ENCODE peak calls at places on chromosome 18, in five cellular contexts. X, N, R, I and O are unnamed samples.

GRCh38 chr18:32753656-32754221 is 19.1 kb downstream of the KLHL14 start:
- DNase-seq in X (no peak), N (no peak), R (no peak), I (no peak), O (no peak)

GRCh38 chr18:56256659-56257058 is 381.7 kb downstream of the TXNL1 start:
- DNase-seq in X (no peak), N (no peak), R (no peak), I (no peak), O (no peak)

GRCh38 chr18:55111271-55111670 is 152.0 kb upstream of the CCDC68 start:
- DNase-seq in X (no peak), N (no peak), R (no peak), I (no peak), O (no peak)

GRCh38 chr18:59446012-59446411 is 86.9 kb upstream of the LMAN1 start:
- DNase-seq in X (peak; percentile 49), N (no peak), R (no peak), I (no peak), O (no peak)

GRCh38 chr18:26745288-26745975 is 120.1 kb downstream of the AQP4 start:
- DNase-seq in X (no peak), N (no peak), R (no peak), I (no peak), O (no peak)

GRCh38 chr18:32424696-32425095 is 46.0 kb downstream of the GAREM1 start:
- DNase-seq in X (no peak), N (no peak), R (no peak), I (no peak), O (no peak)

GRCh38 chr18:63132819-63133200 is 186.8 kb downstream of the BCL2 start:
- DNase-seq in X (peak; percentile 13), N (no peak), R (no peak), I (no peak), O (no peak)

GRCh38 chr18:38307919-38308318 is 742.3 kb upstream of the CELF4 start:
- DNase-seq in X (no peak), N (no peak), R (no peak), I (no peak), O (no peak)

GRCh38 chr18:63451774-63452173 is 25.0 kb upstream of the SERPINB5 start:
- DNase-seq in X (peak; percentile 38), N (no peak), R (no peak), I (no peak), O (no peak)

GRCh38 chr18:56702946-56703345 is 51.8 kb downstream of the WDR7 start:
- DNase-seq in X (peak; percentile 50), N (no peak), R (peak; percentile 13), I (peak; percentile 24), O (no peak)

GRCh38 chr18:24016643-24017042 is 2.1 kb downstream of the TTC39C start:
- DNase-seq in X (no peak), N (no peak), R (no peak), I (no peak), O (no peak)

GRCh38 chr18:33914399-33914798 is 310.3 kb downstream of the NOL4 start:
- DNase-seq in X (no peak), N (no peak), R (no peak), I (no peak), O (no peak)

GRCh38 chr18:75698861-75699260 is 271.4 kb upstream of the SMIM21 start:
- DNase-seq in X (no peak), N (no peak), R (no peak), I (no peak), O (no peak)

GRCh38 chr18:6370886-6371635 is 43.6 kb downstream of the L3MBTL4 start:
- DNase-seq in X (peak; percentile 41), N (peak; percentile 74), R (no peak), I (no peak), O (no peak)

GRCh38 chr18:68520406-68521075 is 194.4 kb downstream of the TMX3 start:
- DNase-seq in X (no peak), N (no peak), R (no peak), I (no peak), O (no peak)

GRCh38 chr18:35683021-35683420 is 101.5 kb downstream of the GALNT1 start:
- DNase-seq in X (no peak), N (no peak), R (no peak), I (no peak), O (no peak)

GRCh38 chr18:55585586-55586521 is 2.1 kb downstream of the TCF4 start:
- DNase-seq in X (no peak), N (no peak), R (no peak), I (no peak), O (no peak)

GRCh38 chr18:72652990-72653593 is 109.0 kb upstream of the CBLN2 start:
- DNase-seq in X (peak; percentile 70), N (no peak), R (peak; percentile 36), I (no peak), O (no peak)

GRCh38 chr18:22680968-22681367 is 252.2 kb upstream of the RBBP8 start:
- DNase-seq in X (no peak), N (no peak), R (no peak), I (no peak), O (no peak)
- TF ChIP-seq CTCF in X (no peak), N (no peak), R (no peak), I (no peak), O (no peak)

DNA sequence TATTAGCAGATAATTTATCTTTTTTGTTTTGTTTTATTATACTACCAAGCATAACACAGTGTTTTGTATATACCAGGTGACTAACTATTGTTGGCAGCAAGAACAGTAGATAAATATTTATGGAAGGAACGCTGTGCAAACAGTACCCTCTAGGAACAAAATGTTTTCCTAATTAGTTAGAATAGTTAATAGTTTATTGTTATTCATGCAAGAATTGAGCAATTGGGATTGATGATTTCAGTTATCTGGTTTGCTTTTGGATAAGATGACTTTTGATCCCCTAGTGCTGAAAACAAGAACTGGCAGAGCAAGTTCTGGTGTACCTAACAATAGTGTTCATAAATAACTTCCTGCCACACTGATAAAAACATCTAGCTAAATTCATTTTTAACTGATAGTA is 323.3 kb downstream of the TGIF1 start:
- DNase-seq in X (no peak), N (no peak), R (no peak), I (no peak), O (no peak)
- TF ChIP-seq CTCF in X (peak; percentile 18), N (no peak), R (no peak), I (no peak), O (no peak)

GRCh38 chr18:77702686-77703085 is 453.0 kb downstream of the GALR1 start:
- DNase-seq in X (peak; percentile 27), N (no peak), R (peak; percentile 27), I (no peak), O (no peak)
- TF ChIP-seq CTCF in X (peak; percentile 44), N (peak; percentile 19), R (peak; percentile 25), I (no peak), O (no peak)

GRCh38 chr18:74654637-74655036 is 57.0 kb downstream of the ZNF407 start:
- DNase-seq in X (no peak), N (no peak), R (peak; percentile 38), I (no peak), O (no peak)

DNA sequence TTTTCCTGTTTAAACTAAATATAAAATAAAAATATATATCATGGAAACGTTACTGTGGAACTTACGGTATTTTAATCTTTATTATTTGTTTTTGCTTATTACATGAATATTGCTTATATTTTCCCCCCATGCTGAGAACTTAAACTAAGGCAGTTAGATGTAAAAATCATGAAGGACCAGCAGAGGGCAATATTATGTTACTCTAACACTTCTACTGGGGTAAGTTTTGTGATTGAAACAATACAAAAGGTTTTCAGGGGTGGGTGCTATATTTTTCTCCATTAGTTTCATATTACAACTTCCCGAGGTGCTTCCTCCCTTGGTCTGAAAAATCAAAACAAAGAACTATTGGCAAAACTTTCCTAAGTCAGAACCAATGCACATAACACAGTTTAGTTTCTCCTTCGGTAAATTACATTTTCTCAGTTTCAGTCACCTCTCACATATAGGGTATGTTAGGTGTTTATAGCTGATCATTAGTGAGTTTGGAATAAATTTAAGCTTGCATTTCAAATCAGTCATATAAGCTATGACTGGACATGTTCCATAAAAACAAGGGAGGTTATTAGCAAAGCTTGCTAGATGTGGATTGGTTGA is 54.8 kb downstream of the ZNF407 start:
- DNase-seq in X (peak; percentile 64), N (no peak), R (peak; percentile 33), I (no peak), O (no peak)
- TF ChIP-seq CTCF in X (peak; percentile 71), N (peak; percentile 68), R (peak; percentile 73), I (peak; percentile 23), O (peak; percentile 51)

GRCh38 chr18:42141439-42141838 is 186.4 kb downstream of the PIK3C3 start:
- DNase-seq in X (no peak), N (no peak), R (no peak), I (no peak), O (no peak)
- TF ChIP-seq CTCF in X (no peak), N (no peak), R (no peak), I (no peak), O (no peak)

GRCh38 chr18:9682572-9682971 is 25.5 kb upstream of the RAB31 start:
- DNase-seq in X (no peak), N (no peak), R (no peak), I (no peak), O (no peak)

GRCh38 chr18:9688036-9688741 is 19.9 kb upstream of the RAB31 start:
- DNase-seq in X (no peak), N (no peak), R (no peak), I (no peak), O (no peak)

GRCh38 chr18:9681217-9681616 is 26.9 kb upstream of the RAB31 start:
- DNase-seq in X (no peak), N (no peak), R (no peak), I (no peak), O (no peak)

GRCh38 chr18:9684901-9685738 is 23.0 kb upstream of the RAB31 start:
- DNase-seq in X (no peak), N (peak; percentile 74), R (no peak), I (no peak), O (no peak)

DNA sequence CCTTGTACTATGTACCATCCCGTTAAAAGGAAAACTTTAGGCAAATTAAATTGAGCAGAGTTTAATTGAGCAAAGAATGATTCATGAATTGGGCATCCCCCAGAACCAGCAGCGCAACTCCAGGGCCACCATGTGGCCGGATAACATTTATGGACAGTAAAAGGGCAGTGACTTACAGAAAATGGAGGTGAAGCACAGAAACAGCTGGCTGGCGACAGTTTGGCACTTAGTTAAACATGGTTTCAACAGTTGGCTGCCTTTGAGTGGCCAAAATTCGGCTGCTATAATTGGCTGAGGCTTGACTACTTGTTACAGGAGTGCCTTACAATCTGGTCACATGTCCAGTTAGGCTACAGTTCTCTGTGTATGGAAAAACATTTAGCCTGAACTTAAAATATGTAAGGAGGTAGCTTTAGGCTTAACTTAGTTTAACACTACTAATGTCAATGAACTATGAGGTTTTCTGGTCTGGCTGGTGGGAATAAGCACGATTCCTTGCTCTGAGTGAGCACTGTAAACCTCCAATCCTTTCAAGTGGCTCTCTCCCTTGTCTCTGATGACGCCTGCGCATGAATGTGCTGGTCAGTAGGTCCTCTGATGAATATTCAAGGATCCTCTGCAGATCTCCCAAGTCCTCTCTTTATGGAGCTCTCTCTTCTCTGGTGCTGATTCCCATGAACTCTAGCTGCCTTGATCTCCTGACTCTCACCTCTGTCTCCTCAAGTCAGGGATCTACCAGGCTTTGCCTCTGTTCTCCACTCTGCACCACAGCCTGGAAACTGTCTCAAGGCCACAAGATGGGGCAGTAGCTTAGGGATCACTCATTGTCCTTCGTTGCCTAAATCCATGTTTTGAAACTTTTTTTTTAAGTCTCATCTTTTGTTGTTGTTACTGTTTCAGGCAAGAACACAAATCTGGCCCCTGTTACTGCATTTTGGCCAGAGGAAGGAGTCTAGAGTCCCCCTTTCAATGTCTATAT is 24.4 kb upstream of the RAB31 start:
- DNase-seq in X (no peak), N (no peak), R (no peak), I (peak; percentile 59), O (no peak)
- TF ChIP-seq CTCF in X (peak; percentile 42), N (peak; percentile 46), R (peak; percentile 72), I (peak; percentile 60), O (peak; percentile 64)